ENCODE peak calls at places on chromosome 5, in four cellular contexts. R, E, W and H are unnamed samples.
A peak's percentile ranks its signal among the peaks of the same experiment; 100 is the strongest.

GRCh38 chr5:74369173-74369572 is 271.4 kb downstream of the ENC1 start:
- DNase-seq in R (no peak), E (no peak), W (no peak), H (no peak)

GRCh38 chr5:64680289-64680688 is 10.0 kb upstream of the SHISAL2B start:
- DNase-seq in R (no peak), E (peak; percentile 21), W (no peak), H (no peak)

GRCh38 chr5:87138091-87138819 is 129.4 kb upstream of the RASA1 start:
- DNase-seq in R (no peak), E (no peak), W (no peak), H (no peak)

GRCh38 chr5:149310947-149311675 is 34.2 kb upstream of the GRPEL2 start:
- DNase-seq in R (peak; percentile 75), E (no peak), W (no peak), H (no peak)

GRCh38 chr5:125848746-125849145 is 574.5 kb upstream of the GRAMD2B start:
- DNase-seq in R (no peak), E (no peak), W (no peak), H (no peak)

GRCh38 chr5:147675168-147675567 is 107.4 kb downstream of the JAKMIP2 start:
- DNase-seq in R (no peak), E (no peak), W (no peak), H (no peak)

GRCh38 chr5:71830626-71831539 is 111.8 kb downstream of the CARTPT start:
- DNase-seq in R (peak; percentile 87), E (no peak), W (no peak), H (no peak)

GRCh38 chr5:151925396-151925750 is 722 bp upstream of the GLRA1 start:
- DNase-seq in R (no peak), E (no peak), W (no peak), H (no peak)

GRCh38 chr5:69001605-69002004 is 92.2 kb upstream of the SLC30A5 start:
- DNase-seq in R (no peak), E (no peak), W (no peak), H (no peak)

GRCh38 chr5:126972062-126972895 is 58.1 kb downstream of the MARCHF3 start:
- DNase-seq in R (no peak), E (peak; percentile 74), W (no peak), H (peak; percentile 76)

GRCh38 chr5:68845121-68845520 is 248.7 kb upstream of the SLC30A5 start:
- DNase-seq in R (peak; percentile 71), E (no peak), W (no peak), H (no peak)

GRCh38 chr5:169080352-169080938 is 220.5 kb downstream of the SLIT3 start:
- DNase-seq in R (no peak), E (no peak), W (no peak), H (no peak)

GRCh38 chr5:163410505-163410904 is 26.9 kb upstream of the CCNG1 start:
- DNase-seq in R (no peak), E (peak; percentile 47), W (no peak), H (no peak)

GRCh38 chr5:149268928-149269557 is 2.6 kb upstream of the AFAP1L1 start:
- DNase-seq in R (peak; percentile 75), E (peak; percentile 41), W (peak; percentile 67), H (peak; percentile 79)

GRCh38 chr5:97065475-97065874 is 76.9 kb downstream of the LIX1 start:
- DNase-seq in R (no peak), E (no peak), W (no peak), H (no peak)

GRCh38 chr5:1131726-1132125 is 19.9 kb upstream of the SLC12A7 start:
- DNase-seq in R (no peak), E (no peak), W (no peak), H (no peak)

GRCh38 chr5:42526179-42526578 is 102.9 kb downstream of the GHR start:
- DNase-seq in R (no peak), E (no peak), W (no peak), H (no peak)

GRCh38 chr5:16957305-16958165 is 21.4 kb upstream of the MYO10 start:
- DNase-seq in R (peak; percentile 95), E (no peak), W (no peak), H (no peak)

GRCh38 chr5:111384220-111384619 is 128.1 kb downstream of the STARD4 start:
- DNase-seq in R (peak; percentile 20), E (no peak), W (no peak), H (no peak)

GRCh38 chr5:41995193-41995592 is 70.1 kb downstream of the FBXO4 start:
- DNase-seq in R (no peak), E (no peak), W (no peak), H (no peak)

GRCh38 chr5:5617024-5617423 is 194.5 kb downstream of the ICE1 start:
- DNase-seq in R (no peak), E (no peak), W (no peak), H (no peak)

GRCh38 chr5:132674671-132675506 is 1.1 kb downstream of the IL4 start:
- DNase-seq in R (peak; percentile 96), E (peak; percentile 88), W (peak; percentile 31), H (peak; percentile 84)

GRCh38 chr5:154196955-154197652 is 6.6 kb downstream of the GALNT10 start:
- DNase-seq in R (peak; percentile 70), E (no peak), W (peak; percentile 35), H (no peak)

GRCh38 chr5:6305821-6306220 is 72.5 kb downstream of the MED10 start:
- DNase-seq in R (peak; percentile 4), E (no peak), W (no peak), H (no peak)

GRCh38 chr5:76514254-76514653 is 108.9 kb downstream of the F2RL2 start:
- DNase-seq in R (no peak), E (no peak), W (no peak), H (no peak)

GRCh38 chr5:77367733-77368132 is 124.4 kb downstream of the WDR41 start:
- DNase-seq in R (peak; percentile 61), E (no peak), W (no peak), H (no peak)

GRCh38 chr5:176818391-176819098 is 8.2 kb downstream of the UNC5A start:
- DNase-seq in R (no peak), E (no peak), W (no peak), H (peak; percentile 64)

GRCh38 chr5:176817369-176817841 is 7.0 kb downstream of the UNC5A start:
- DNase-seq in R (no peak), E (no peak), W (no peak), H (no peak)

GRCh38 chr5:176816791-176817272 is 6.5 kb downstream of the UNC5A start:
- DNase-seq in R (no peak), E (no peak), W (no peak), H (no peak)

GRCh38 chr5:176819476-176819875 is 9.1 kb downstream of the UNC5A start:
- DNase-seq in R (no peak), E (no peak), W (no peak), H (no peak)

GRCh38 chr5:176817864-176818377 is 7.6 kb downstream of the UNC5A start:
- DNase-seq in R (peak; percentile 13), E (no peak), W (peak; percentile 89), H (peak; percentile 66)
- TF ChIP-seq CTCF in R (peak; percentile 29), E (no peak), W (peak; percentile 70), H (no peak)

GRCh38 chr5:43609752-43610151 is 6.8 kb downstream of the NNT start:
- DNase-seq in R (peak; percentile 7), E (peak; percentile 58), W (no peak), H (peak; percentile 37)
- TF ChIP-seq CTCF in R (peak; percentile 37), E (peak; percentile 43), W (no peak), H (peak; percentile 17)

GRCh38 chr5:43592363-43592762 is 10.6 kb upstream of the NNT start:
- DNase-seq in R (no peak), E (no peak), W (no peak), H (no peak)
- TF ChIP-seq CTCF in R (no peak), E (no peak), W (no peak), H (no peak)

GRCh38 chr5:73288803-73289720 is 116.1 kb downstream of the TMEM174 start:
- DNase-seq in R (no peak), E (no peak), W (no peak), H (no peak)
- TF ChIP-seq CTCF in R (no peak), E (no peak), W (no peak), H (no peak)

GRCh38 chr5:180367300-180367699 is 14.2 kb upstream of the GFPT2 start:
- DNase-seq in R (no peak), E (peak; percentile 16), W (no peak), H (no peak)

GRCh38 chr5:180367991-180368390 is 14.9 kb upstream of the GFPT2 start:
- DNase-seq in R (no peak), E (no peak), W (no peak), H (no peak)

GRCh38 chr5:180373475-180374269 is 20.5 kb upstream of the GFPT2 start:
- DNase-seq in R (no peak), E (no peak), W (no peak), H (no peak)

GRCh38 chr5:180371949-180372348 is 18.8 kb upstream of the GFPT2 start:
- DNase-seq in R (no peak), E (no peak), W (no peak), H (no peak)

DNA sequence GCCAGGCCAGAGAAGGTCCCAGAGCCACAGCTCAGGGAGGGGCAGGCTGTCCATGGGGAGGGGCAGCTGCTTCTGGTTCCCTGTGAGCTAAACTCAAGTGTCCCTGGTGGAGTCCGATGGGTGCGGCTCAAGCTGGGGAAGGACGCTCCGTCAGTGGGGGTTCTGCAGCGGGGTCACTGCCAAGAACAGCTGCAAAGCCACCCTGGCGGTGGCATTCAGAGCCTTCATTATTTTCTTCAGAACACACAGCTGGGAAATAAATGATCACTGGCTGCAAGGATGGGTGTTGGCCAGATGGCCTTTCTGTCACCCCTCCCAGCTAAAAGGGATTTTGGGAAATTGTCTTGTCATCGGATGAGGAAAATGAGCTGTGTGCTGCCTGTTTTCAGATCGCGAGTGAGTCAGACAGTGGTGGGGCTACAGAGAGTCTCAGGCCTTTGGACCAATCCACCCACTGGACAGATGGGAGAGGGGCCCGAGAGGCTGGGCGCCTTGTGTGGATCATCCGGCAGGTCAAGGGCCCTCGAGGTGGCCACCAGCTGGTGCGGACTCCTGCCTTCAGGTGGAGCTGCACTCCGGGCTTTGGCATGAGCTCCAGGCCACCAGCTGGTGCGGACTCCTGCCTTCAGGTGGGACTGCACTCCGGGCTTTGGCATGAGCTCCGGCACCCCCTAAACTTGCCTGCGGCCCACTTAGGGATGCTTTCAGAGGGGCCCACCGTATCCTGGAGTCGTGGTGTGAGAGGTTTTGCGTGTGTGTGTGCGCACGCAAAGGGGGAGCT is 17.9 kb upstream of the GFPT2 start:
- DNase-seq in R (peak; percentile 39), E (no peak), W (no peak), H (no peak)
- TF ChIP-seq CTCF in R (no peak), E (no peak), W (no peak), H (no peak)